ENCODE peak calls at places on chromosome 1, in five cellular contexts. One of them, this sample, is unnamed.
A peak's percentile ranks its signal among the peaks of the same experiment; 100 is the strongest.

GRCh38 chr1:102833171-102833570 is 275.2 kb downstream of the COL11A1 start:
- DNase-seq in HFFc6: peak; percentile 42
- DNase-seq in HS-5: no peak
- DNase-seq in lung microvascular endothelial cell: no peak
- DNase-seq in NCI-H1092: no peak
- DNase-seq in this sample: no peak

GRCh38 chr1:201886103-201886885 is 2.4 kb upstream of the SHISA4 start:
- DNase-seq in HFFc6: no peak
- DNase-seq in HS-5: no peak
- DNase-seq in lung microvascular endothelial cell: no peak
- DNase-seq in NCI-H1092: no peak
- DNase-seq in this sample: no peak

GRCh38 chr1:211352985-211353515 is 26.4 kb downstream of the TRAF5 start:
- DNase-seq in HFFc6: no peak
- DNase-seq in HS-5: no peak
- DNase-seq in lung microvascular endothelial cell: peak; percentile 14
- DNase-seq in NCI-H1092: no peak
- DNase-seq in this sample: peak; percentile 69

GRCh38 chr1:236978740-236979139 is 25.5 kb downstream of the MT1HL1 start:
- DNase-seq in HFFc6: no peak
- DNase-seq in HS-5: no peak
- DNase-seq in lung microvascular endothelial cell: no peak
- DNase-seq in NCI-H1092: no peak
- DNase-seq in this sample: no peak

GRCh38 chr1:115068780-115069179 is 20.5 kb downstream of the TSPAN2 start:
- DNase-seq in HFFc6: no peak
- DNase-seq in HS-5: no peak
- DNase-seq in lung microvascular endothelial cell: no peak
- DNase-seq in NCI-H1092: no peak
- DNase-seq in this sample: no peak

GRCh38 chr1:64343105-64343960 is 126.6 kb upstream of the CACHD1 start:
- DNase-seq in HFFc6: peak; percentile 91
- DNase-seq in HS-5: peak; percentile 81
- DNase-seq in lung microvascular endothelial cell: no peak
- DNase-seq in NCI-H1092: no peak
- DNase-seq in this sample: no peak

GRCh38 chr1:81509619-81510018 is 291.1 kb upstream of the ADGRL2 start:
- DNase-seq in HFFc6: no peak
- DNase-seq in HS-5: no peak
- DNase-seq in lung microvascular endothelial cell: no peak
- DNase-seq in NCI-H1092: no peak
- DNase-seq in this sample: no peak

GRCh38 chr1:177922209-177922608 is 47.6 kb downstream of the SEC16B start:
- DNase-seq in HFFc6: no peak
- DNase-seq in HS-5: no peak
- DNase-seq in lung microvascular endothelial cell: no peak
- DNase-seq in NCI-H1092: no peak
- DNase-seq in this sample: no peak

GRCh38 chr1:27584453-27584852 is 19.5 kb downstream of the AHDC1 start:
- DNase-seq in HFFc6: no peak
- DNase-seq in HS-5: no peak
- DNase-seq in lung microvascular endothelial cell: no peak
- DNase-seq in NCI-H1092: no peak
- DNase-seq in this sample: no peak

GRCh38 chr1:173095632-173096031 is 44.9 kb upstream of the TNFSF18 start:
- DNase-seq in HFFc6: peak; percentile 87
- DNase-seq in HS-5: peak; percentile 71
- DNase-seq in lung microvascular endothelial cell: no peak
- DNase-seq in NCI-H1092: no peak
- DNase-seq in this sample: no peak

GRCh38 chr1:206941766-206942418 is 4.4 kb downstream of the PIGR start:
- DNase-seq in HFFc6: no peak
- DNase-seq in HS-5: no peak
- DNase-seq in lung microvascular endothelial cell: no peak
- DNase-seq in NCI-H1092: no peak
- DNase-seq in this sample: no peak

GRCh38 chr1:201945863-201946223 is 505 bp downstream of the LMOD1 start:
- DNase-seq in HFFc6: no peak
- DNase-seq in HS-5: no peak
- DNase-seq in lung microvascular endothelial cell: no peak
- DNase-seq in NCI-H1092: no peak
- DNase-seq in this sample: no peak

GRCh38 chr1:213122514-213122929 is 71.5 kb downstream of the RPS6KC1 start:
- DNase-seq in HFFc6: peak; percentile 24
- DNase-seq in HS-5: no peak
- DNase-seq in lung microvascular endothelial cell: peak; percentile 81
- DNase-seq in NCI-H1092: peak; percentile 13
- DNase-seq in this sample: no peak

GRCh38 chr1:92832537-92833160 is 809 bp downstream of the RPL5 start:
- DNase-seq in HFFc6: no peak
- DNase-seq in HS-5: no peak
- DNase-seq in lung microvascular endothelial cell: peak; percentile 45
- DNase-seq in NCI-H1092: peak; percentile 31
- DNase-seq in this sample: no peak

GRCh38 chr1:23452011-23452411 is 27.5 kb upstream of the TCEA3 start:
- DNase-seq in HFFc6: no peak
- DNase-seq in HS-5: no peak
- DNase-seq in lung microvascular endothelial cell: no peak
- DNase-seq in NCI-H1092: no peak
- DNase-seq in this sample: peak; percentile 36

GRCh38 chr1:165235777-165236285 is 120.7 kb downstream of the LMX1A start:
- DNase-seq in HFFc6: no peak
- DNase-seq in HS-5: no peak
- DNase-seq in lung microvascular endothelial cell: no peak
- DNase-seq in NCI-H1092: peak; percentile 76
- DNase-seq in this sample: no peak